ENCODE peak calls at places on chromosomes 6 and 20, in nine cellular contexts. H, Q, W, G, F, A, L, C and J are unnamed samples. For H3K27me3, the result is how much of the 10 kb centered on the place peaks cover.

GRCh38 chr6:87203448-87204023 is 48.2 kb downstream of the ZNF292 start:
- DNase-seq in H (no peak), Q (no peak), W (no peak), G (no peak), F (no peak), A (no peak), L (no peak), C (no peak), J (no peak)

GRCh38 chr6:35489995-35490791 is 6.7 kb downstream of the TEAD3 start:
- DNase-seq in H (peak), Q (peak), W (peak), G (peak), F (no peak), A (no peak), L (no peak), C (peak), J (peak)

GRCh38 chr6:169256061-169256460 is 2.4 kb upstream of the THBS2 start:
- DNase-seq in H (no peak), Q (no peak), W (no peak), G (no peak), F (no peak), A (no peak), L (no peak), C (no peak), J (no peak)

GRCh38 chr6:2209226-2209809 is 36.1 kb downstream of the GMDS start:
- DNase-seq in H (peak), Q (peak), W (peak), G (no peak), F (no peak), A (peak), L (peak), C (no peak), J (peak)

GRCh38 chr20:5215592-5216304 is 88.9 kb downstream of the CDS2 start:
- DNase-seq in H (no peak), Q (no peak), W (no peak), G (no peak), F (no peak), A (no peak), L (no peak), C (no peak), J (no peak)

GRCh38 chr6:159758031-159759001 is 3.5 kb upstream of the ACAT2 start:
- DNase-seq in H (peak), Q (no peak), W (no peak), G (peak), F (peak), A (no peak), L (no peak), C (no peak), J (peak)

GRCh38 chr6:70282906-70283461 is 19.9 kb downstream of the COL9A1 start:
- DNase-seq in H (peak), Q (peak), W (no peak), G (no peak), F (no peak), A (no peak), L (no peak), C (no peak), J (no peak)

GRCh38 chr20:25623225-25623735 is 534 bp downstream of the NANP start:
- DNase-seq in H (peak), Q (peak), W (no peak), G (no peak), F (no peak), A (peak), L (peak), C (peak), J (peak)

GRCh38 chr20:2804041-2804828 is 3.8 kb upstream of the CPXM1 start:
- DNase-seq in H (no peak), Q (no peak), W (no peak), G (no peak), F (no peak), A (no peak), L (no peak), C (no peak), J (no peak)

GRCh38 chr20:2804921-2805681 is 4.7 kb upstream of the CPXM1 start:
- DNase-seq in H (peak), Q (no peak), W (no peak), G (no peak), F (no peak), A (no peak), L (no peak), C (no peak), J (peak)

GRCh38 chr20:2806351-2806701 is 5.9 kb upstream of the CPXM1 start:
- DNase-seq in H (no peak), Q (no peak), W (no peak), G (no peak), F (no peak), A (no peak), L (peak), C (no peak), J (no peak)

GRCh38 chr20:2807019-2807418 is 6.6 kb upstream of the CPXM1 start:
- DNase-seq in H (no peak), Q (no peak), W (no peak), G (no peak), F (no peak), A (no peak), L (no peak), C (no peak), J (no peak)

DNA sequence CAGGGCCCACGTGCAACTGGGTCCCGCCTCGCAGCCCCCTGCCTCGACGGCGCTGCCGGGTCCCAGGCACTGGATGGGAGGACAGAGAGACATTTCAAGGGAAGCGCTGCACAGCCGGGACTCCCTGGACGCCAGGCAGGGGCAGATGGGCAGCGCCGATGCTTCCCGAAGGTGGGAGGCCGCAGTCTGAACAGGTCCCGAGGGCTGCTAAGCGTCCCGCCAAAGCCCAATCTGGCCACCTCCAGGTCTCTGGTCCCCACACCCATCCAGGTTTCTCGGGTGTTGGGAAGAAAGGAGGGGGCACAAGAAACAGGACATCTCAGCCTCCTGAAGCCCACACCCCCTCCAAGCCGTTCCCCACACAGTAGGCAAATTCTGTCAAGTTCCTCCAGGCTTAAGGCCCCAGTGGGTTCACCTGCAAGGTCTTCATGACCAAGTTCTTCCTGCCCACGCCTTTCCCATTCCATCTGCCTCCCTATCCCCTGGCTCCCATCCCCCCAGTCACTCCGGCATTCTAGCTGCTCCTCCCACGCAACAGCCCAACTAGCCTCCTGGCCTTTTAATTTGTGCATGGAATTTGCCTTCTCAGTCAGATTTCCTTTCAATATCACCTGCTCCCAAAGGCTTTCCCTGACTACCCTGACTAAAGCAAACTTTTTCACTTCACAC is 5.4 kb upstream of the CPXM1 start:
- DNase-seq in H (peak), Q (no peak), W (no peak), G (no peak), F (no peak), A (no peak), L (no peak), C (no peak), J (no peak)
- H3K27me3 ChIP-seq in H (half or more), Q (half or more), W (under half), G (half or more), F (half or more), A (half or more), L (under half), C (half or more), J (under half)

DNA sequence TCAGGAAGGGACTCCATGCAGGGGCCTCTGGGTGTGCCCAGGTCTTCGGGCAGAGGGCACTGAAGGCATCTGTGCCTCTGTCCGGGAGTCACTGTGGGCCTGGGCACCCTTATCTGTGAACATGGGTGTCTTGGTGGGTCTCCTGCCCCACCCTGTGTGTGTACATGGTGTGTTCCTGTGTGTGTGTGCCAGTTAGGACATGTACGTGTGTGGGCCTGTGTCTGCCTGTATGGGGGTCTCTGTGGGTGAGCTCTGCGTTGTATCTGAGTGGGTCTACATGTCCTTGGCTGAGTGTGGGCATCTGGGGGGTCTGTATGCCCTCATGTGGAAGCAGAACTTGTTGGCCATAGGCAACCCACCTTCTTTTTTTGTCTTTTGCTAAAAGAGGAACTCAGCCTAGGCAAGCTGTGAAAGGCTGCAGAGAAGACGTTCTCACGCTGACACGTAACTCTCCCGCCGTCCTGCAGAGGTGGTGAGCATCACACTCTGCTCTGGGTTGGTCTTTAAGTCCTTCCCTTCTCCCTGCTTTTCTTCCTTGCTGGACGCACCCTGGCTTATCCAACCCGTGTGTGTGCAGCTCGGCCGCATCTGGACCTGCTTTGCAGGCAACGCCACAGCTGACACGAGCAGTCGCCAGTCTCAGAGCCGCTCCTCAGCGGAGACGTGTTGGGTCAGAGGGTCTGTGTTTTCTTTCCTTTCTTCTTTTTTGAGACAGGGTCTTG is 532 bp upstream of the NPBWR2 start:
- DNase-seq in H (no peak), Q (no peak), W (no peak), G (no peak), F (no peak), A (no peak), L (no peak), C (peak), J (no peak)
- H3K27me3 ChIP-seq in H (under half), Q (under half), W (under half), G (under half), F (under half), A (half or more), L (under half), C (under half), J (half or more)

GRCh38 chr6:50819906-50820589 is 1.4 kb downstream of the TFAP2B start:
- DNase-seq in H (peak), Q (no peak), W (peak), G (no peak), F (no peak), A (no peak), L (no peak), C (no peak), J (no peak)
- H3K27me3 ChIP-seq in H (half or more), Q (half or more), W (under half), G (under half), F (under half), A (under half), L (under half), C (half or more), J (half or more)

GRCh38 chr6:36836771-36837339 is 2.4 kb downstream of the CPNE5 start:
- DNase-seq in H (no peak), Q (no peak), W (no peak), G (no peak), F (no peak), A (no peak), L (no peak), C (no peak), J (no peak)

GRCh38 chr6:36840471-36841461 is 1.5 kb upstream of the CPNE5 start:
- DNase-seq in H (peak), Q (no peak), W (no peak), G (no peak), F (no peak), A (no peak), L (no peak), C (no peak), J (no peak)

GRCh38 chr6:36837686-36838085 is 1.6 kb downstream of the CPNE5 start:
- DNase-seq in H (no peak), Q (no peak), W (no peak), G (no peak), F (no peak), A (no peak), L (no peak), C (no peak), J (no peak)

GRCh38 chr6:36839819-36840379 is 655 bp upstream of the CPNE5 start:
- DNase-seq in H (peak), Q (peak), W (no peak), G (no peak), F (no peak), A (peak), L (peak), C (no peak), J (peak)

DNA sequence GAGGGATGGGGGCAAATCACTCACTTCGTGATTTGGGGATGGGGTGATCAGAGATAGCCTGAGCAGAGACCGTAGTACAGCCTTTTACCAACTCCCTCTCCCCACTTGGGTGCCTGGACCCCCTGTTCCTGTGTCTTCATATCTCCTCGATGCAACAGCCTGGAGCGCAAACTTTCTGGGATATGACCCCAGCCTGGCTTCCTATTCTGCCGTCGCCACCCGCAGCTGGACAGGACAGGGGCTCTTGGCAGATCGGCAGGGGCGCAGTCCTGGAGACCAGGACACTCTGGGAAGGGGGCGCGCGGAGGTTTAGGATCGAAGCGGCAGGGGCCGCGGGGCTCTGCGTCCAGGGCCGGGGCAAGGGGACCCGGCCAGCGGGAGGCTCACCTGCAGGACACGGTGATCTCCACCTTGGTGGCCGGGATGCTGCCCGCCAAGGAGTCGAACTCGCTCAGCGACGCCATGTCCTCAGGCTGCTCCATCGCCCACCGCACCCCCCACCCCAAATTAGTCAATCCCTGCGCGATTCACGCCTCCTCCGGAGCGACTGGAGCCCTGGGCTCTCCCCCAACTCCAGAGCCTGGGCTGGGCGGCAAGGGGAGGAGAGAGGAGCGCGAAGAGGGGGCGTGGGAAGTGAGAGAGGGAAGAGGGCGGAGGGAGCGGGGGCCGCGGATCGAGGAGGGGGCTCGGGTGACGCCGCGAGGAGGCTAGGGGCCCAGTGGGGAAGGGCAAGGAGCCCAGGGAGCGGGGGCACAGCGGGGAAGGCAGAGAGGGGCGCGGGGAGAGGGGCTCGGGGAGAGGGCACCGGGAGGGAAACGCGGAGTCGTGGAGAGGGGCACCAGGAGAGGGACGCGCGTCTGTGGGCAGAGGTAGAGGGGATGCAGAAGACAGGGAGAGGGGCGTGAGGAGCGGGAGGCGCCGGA is at the start of gene CPNE5:
- DNase-seq in H (peak), Q (peak), W (no peak), G (no peak), F (no peak), A (no peak), L (no peak), C (no peak), J (peak)
- H3K27me3 ChIP-seq in H (half or more), Q (under half), W (under half), G (under half), F (under half), A (under half), L (under half), C (under half), J (under half)

DNA sequence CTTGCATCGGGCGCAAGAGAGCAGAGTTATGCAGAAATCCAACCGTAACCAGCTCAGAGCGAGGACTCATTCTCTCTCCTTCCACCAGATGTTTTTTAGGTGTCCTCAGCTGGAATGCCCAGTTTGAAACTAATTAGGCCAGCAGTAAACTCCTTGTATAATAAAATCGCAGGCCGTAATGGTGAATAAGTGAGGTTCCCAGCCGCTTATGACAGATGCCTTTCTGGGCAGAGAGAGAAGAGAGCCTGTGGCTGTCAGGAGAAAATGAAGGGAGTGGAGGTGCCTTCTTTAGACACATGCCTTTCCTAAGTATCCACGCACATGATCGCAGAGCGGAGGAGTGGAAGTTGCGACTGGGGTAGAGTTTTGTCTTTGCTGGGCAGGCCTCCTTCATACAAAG is 2.8 kb downstream of the EYA2 start:
- DNase-seq in H (no peak), Q (no peak), W (no peak), G (no peak), F (no peak), A (no peak), L (no peak), C (no peak), J (no peak)
- H3K27me3 ChIP-seq in H (under half), Q (under half), W (under half), G (under half), F (under half), A (under half), L (under half), C (half or more), J (under half)